ENCODE peak calls at places on chromosomes 13 and 19, in ten cellular contexts. R is breast epithelium, C is SK-N-SH, J is spleen, B is stomach, Z is GM12878, W is K562, Y is HL-60, A is suprapubic skin, Q is prostate gland. N is an unnamed sample.

GRCh38 chr19:15544970-15545369 is 36.6 kb downstream of the CYP4F22 start:
- DNase-seq in R (no peak), C (no peak), J (no peak), B (no peak), Z (no peak), W (peak), Y (no peak), A (no peak), Q (no peak), N (no peak)

GRCh38 chr13:62537593-62537992 is 1121.9 kb upstream of the PCDH20 start:
- DNase-seq in R (no peak), C (no peak), J (no peak), B (no peak), Z (no peak), W (no peak), Y (no peak), A (no peak), Q (no peak), N (no peak)

GRCh38 chr13:53143757-53144320 is 115.2 kb downstream of the OLFM4 start:
- DNase-seq in R (no peak), C (peak), J (no peak), B (no peak), Z (no peak), W (no peak), Y (no peak), A (no peak), Q (no peak), N (no peak)

GRCh38 chr19:4737955-4738580 is 14.4 kb upstream of the DPP9 start:
- DNase-seq in R (no peak), C (peak), J (no peak), B (no peak), Z (no peak), W (no peak), Y (no peak), A (no peak), Q (no peak), N (no peak)

GRCh38 chr19:54179921-54180452 is 7.0 kb upstream of the TMC4 start:
- DNase-seq in R (no peak), C (peak), J (peak), B (peak), Z (no peak), W (peak), Y (no peak), A (no peak), Q (no peak), N (no peak)

GRCh38 chr19:44746616-44746945 is 1.9 kb upstream of the BCL3 start:
- DNase-seq in R (no peak), C (no peak), J (no peak), B (no peak), Z (no peak), W (no peak), Y (no peak), A (no peak), Q (no peak), N (no peak)

GRCh38 chr19:19053508-19054314 is 10.1 kb upstream of the SLC25A42 start:
- DNase-seq in R (no peak), C (peak), J (peak), B (peak), Z (no peak), W (peak), Y (no peak), A (no peak), Q (peak), N (peak)

GRCh38 chr19:56720281-56720680 is 48.7 kb upstream of the ZNF835 start:
- DNase-seq in R (no peak), C (peak), J (no peak), B (no peak), Z (no peak), W (no peak), Y (no peak), A (no peak), Q (no peak), N (no peak)

GRCh38 chr13:110665491-110666254 is 40.2 kb downstream of the CARS2 start:
- DNase-seq in R (no peak), C (no peak), J (peak), B (no peak), Z (no peak), W (no peak), Y (no peak), A (no peak), Q (no peak), N (no peak)

GRCh38 chr13:43800828-43801227 is 14.1 kb upstream of the ENOX1 start:
- DNase-seq in R (no peak), C (no peak), J (no peak), B (no peak), Z (no peak), W (no peak), Y (no peak), A (no peak), Q (no peak), N (no peak)

GRCh38 chr13:95087746-95088305 is 213.4 kb downstream of the ABCC4 start:
- DNase-seq in R (no peak), C (no peak), J (no peak), B (no peak), Z (no peak), W (no peak), Y (peak), A (no peak), Q (no peak), N (no peak)

GRCh38 chr13:65034266-65034665 is 2195.9 kb downstream of the PCDH9 start:
- DNase-seq in R (no peak), C (peak), J (no peak), B (no peak), Z (no peak), W (no peak), Y (no peak), A (no peak), Q (no peak), N (no peak)

GRCh38 chr19:1070576-1070930 is 3.6 kb downstream of the ARHGAP45 start:
- DNase-seq in R (no peak), C (no peak), J (peak), B (no peak), Z (no peak), W (no peak), Y (no peak), A (no peak), Q (no peak), N (no peak)

GRCh38 chr19:1072371-1073015 is 5.5 kb downstream of the ARHGAP45 start:
- DNase-seq in R (no peak), C (no peak), J (no peak), B (no peak), Z (no peak), W (no peak), Y (no peak), A (no peak), Q (no peak), N (no peak)

GRCh38 chr19:1073063-1073955 is 6.3 kb downstream of the ARHGAP45 start:
- DNase-seq in R (no peak), C (no peak), J (no peak), B (no peak), Z (no peak), W (peak), Y (no peak), A (no peak), Q (no peak), N (no peak)

GRCh38 chr19:1069009-1069779 is 2.2 kb downstream of the ARHGAP45 start:
- DNase-seq in R (no peak), C (no peak), J (peak), B (peak), Z (no peak), W (no peak), Y (peak), A (peak), Q (no peak), N (peak)

DNA sequence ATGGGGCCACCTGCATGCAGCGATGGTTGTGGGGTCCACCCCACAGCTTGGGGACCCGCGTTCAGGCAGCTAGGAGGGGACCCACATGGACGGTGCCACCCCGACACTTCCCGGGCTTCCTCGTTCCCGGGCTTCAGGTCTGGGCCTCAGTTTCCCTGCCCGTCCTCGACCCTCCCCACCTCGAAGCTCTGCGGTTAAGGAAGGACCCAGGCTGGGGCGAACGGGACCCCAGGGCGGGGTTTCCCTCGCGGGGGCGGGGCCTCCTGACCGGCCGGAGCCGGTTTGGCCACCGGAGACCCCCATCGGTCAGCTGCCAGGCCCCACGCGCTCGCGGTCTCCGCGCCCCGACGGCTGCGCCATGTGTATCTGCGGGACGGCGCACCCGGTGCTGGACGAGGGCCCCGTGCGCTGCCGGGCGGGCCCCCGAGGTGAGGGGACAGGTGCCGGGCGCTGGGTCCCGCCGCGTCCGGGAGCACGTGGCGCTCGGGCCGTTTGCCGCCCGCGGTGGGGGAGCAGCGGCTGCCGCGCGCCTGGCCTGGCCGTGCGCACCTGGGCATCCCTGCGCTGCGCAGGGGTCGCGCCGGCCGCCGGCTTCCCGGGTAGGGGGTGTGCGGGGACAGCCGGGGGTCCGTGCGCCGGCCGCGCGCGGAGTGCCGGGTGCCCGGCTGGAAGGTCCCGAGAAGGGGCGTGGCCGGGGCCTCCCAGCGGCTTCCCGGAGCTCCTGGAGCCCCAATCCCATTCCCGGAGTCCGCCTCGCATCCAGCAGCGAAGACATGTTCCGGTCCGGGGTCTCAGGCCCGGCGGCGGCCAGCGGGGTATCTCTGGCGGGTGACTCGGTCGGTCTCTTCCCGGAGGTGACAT is 4.2 kb downstream of the ARHGAP45 start:
- DNase-seq in R (no peak), C (peak), J (peak), B (no peak), Z (no peak), W (no peak), Y (no peak), A (peak), Q (no peak), N (no peak)
- TF ChIP-seq POLR2AphosphoS5 in R (no peak), C (no peak), J (no peak), B (no peak), Z (no peak), W (no peak), Y (no peak), A (no peak), Q (no peak), N (no peak)

GRCh38 chr13:96178759-96179158 is 88.9 kb downstream of the HS6ST3 start:
- DNase-seq in R (no peak), C (no peak), J (no peak), B (no peak), Z (no peak), W (no peak), Y (no peak), A (no peak), Q (no peak), N (no peak)

GRCh38 chr13:96179309-96179708 is 89.4 kb downstream of the HS6ST3 start:
- DNase-seq in R (no peak), C (no peak), J (no peak), B (no peak), Z (no peak), W (no peak), Y (no peak), A (no peak), Q (no peak), N (no peak)

GRCh38 chr13:96181886-96182285 is 92.0 kb downstream of the HS6ST3 start:
- DNase-seq in R (no peak), C (no peak), J (no peak), B (no peak), Z (no peak), W (no peak), Y (no peak), A (no peak), Q (no peak), N (no peak)
- TF ChIP-seq POLR2AphosphoS5 in R (no peak), C (no peak), J (no peak), B (no peak), Z (no peak), W (no peak), Y (no peak), A (no peak), Q (no peak), N (no peak)

DNA sequence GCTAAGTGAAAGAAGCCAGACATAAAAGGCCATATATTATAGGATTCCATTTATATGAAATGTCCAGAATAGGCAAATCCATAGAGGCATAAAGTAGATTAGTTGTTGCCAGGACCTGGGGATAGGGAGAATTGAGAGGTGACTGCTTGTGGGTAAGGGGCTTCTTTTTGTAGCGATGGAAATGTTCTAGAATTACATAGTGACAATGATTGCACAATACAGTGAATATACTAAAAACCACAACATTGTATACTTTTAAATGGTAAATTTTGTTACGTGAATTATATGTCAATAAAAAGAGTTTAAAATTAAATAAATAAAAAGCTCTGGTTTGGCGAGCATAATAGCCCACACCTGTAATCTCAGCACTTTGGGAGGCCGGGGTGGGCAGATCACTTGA is 486.8 kb downstream of the KLF12 start:
- DNase-seq in R (no peak), C (no peak), J (no peak), B (no peak), Z (no peak), W (no peak), Y (no peak), A (no peak), Q (no peak), N (no peak)
- TF ChIP-seq POLR2AphosphoS5 in R (no peak), C (no peak), J (no peak), B (no peak), Z (no peak), W (no peak), Y (no peak), A (no peak), Q (no peak), N (no peak)

GRCh38 chr19:2474232-2475017 is 1.5 kb upstream of the GADD45B start:
- DNase-seq in R (peak), C (peak), J (peak), B (peak), Z (no peak), W (peak), Y (peak), A (peak), Q (peak), N (peak)
- TF ChIP-seq POLR2AphosphoS5 in R (peak), C (no peak), J (peak), B (peak), Z (no peak), W (no peak), Y (no peak), A (peak), Q (peak), N (no peak)

DNA sequence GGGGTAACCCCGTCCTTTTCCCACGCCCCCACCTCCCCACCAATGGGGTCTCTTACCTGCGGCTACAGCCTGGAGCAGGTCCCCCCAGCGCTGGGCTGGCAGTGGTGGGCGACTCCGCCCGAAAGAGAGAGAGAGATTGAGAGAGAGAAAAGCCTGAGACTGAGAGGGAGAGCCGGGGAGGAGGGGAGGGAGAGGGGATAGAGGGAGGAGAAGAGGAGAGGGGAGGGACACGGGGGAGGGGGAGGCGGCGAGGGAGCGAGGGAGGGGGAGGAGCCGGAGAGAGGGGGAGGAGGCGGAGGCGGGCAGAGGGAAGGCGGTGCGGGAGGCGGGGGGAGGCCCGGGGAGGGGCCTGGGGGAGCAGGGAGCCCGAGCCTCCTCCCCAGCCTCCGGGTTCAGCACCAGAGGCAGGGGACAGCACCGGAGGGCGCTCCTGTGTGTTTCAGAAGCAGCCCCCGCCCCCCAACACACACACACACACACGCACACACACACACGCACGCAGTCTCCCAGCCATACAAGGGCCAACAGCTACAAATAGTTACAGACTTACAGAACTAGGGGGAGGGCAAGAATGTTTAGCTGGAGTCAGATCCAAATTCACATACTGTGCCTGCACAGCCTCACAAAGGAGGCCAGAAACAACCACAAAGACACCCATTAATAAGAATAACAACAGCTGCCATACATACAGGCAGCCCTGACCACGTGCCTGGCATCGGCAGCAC is at the start of gene SLC8A2:
- DNase-seq in R (peak), C (peak), J (no peak), B (peak), Z (no peak), W (peak), Y (peak), A (no peak), Q (peak), N (no peak)
- TF ChIP-seq POLR2AphosphoS5 in R (no peak), C (no peak), J (no peak), B (no peak), Z (no peak), W (no peak), Y (no peak), A (no peak), Q (no peak), N (no peak)

GRCh38 chr13:103099894-103100293 is 33.7 kb upstream of the SLC10A2 start:
- DNase-seq in R (no peak), C (no peak), J (no peak), B (no peak), Z (no peak), W (no peak), Y (no peak), A (no peak), Q (no peak), N (no peak)
- TF ChIP-seq POLR2AphosphoS5 in R (no peak), C (no peak), J (no peak), B (no peak), Z (no peak), W (no peak), Y (no peak), A (no peak), Q (no peak), N (no peak)

DNA sequence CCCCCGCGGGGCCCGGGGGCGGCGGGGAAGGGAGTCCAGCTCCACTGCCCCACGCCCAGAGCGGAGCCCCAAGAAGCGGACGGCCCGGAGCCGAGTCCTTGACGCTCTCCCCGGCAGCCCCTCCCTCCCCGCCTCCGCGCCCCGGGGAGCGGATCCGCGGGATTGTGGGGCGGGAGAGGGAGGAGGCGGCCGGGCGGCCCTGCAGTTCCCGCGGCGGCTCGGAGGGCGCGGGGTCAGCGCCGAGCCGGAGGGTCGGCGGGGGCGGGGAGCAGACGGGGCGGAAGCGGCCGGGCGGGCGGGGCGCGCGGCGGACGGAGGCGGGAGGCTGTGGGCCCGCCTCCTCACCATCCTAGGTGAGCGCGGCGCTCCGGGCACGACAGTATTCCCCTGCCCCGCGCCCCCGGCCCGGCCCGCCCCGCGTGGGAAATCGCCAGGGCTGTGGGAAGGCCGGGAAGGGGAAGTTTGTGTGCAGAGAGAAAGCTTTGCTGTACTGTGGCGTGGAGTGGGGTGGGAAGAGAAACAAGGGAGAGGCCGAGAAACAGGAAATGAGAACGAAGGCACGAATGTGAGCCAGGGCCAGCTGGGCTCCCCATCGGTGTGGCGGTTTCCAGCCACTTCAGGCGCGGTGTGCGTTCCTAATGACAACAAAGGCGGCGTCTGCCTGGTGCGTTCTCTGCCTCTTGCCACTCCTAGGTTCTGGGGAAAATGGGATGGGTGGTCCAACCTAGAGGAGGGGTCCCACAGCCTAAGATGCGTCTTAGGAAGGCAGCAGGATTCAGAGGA is 1.3 kb upstream of the KLF12 start:
- DNase-seq in R (peak), C (peak), J (peak), B (peak), Z (peak), W (peak), Y (no peak), A (peak), Q (peak), N (peak)
- TF ChIP-seq POLR2AphosphoS5 in R (peak), C (no peak), J (peak), B (no peak), Z (no peak), W (no peak), Y (no peak), A (no peak), Q (no peak), N (peak)

DNA sequence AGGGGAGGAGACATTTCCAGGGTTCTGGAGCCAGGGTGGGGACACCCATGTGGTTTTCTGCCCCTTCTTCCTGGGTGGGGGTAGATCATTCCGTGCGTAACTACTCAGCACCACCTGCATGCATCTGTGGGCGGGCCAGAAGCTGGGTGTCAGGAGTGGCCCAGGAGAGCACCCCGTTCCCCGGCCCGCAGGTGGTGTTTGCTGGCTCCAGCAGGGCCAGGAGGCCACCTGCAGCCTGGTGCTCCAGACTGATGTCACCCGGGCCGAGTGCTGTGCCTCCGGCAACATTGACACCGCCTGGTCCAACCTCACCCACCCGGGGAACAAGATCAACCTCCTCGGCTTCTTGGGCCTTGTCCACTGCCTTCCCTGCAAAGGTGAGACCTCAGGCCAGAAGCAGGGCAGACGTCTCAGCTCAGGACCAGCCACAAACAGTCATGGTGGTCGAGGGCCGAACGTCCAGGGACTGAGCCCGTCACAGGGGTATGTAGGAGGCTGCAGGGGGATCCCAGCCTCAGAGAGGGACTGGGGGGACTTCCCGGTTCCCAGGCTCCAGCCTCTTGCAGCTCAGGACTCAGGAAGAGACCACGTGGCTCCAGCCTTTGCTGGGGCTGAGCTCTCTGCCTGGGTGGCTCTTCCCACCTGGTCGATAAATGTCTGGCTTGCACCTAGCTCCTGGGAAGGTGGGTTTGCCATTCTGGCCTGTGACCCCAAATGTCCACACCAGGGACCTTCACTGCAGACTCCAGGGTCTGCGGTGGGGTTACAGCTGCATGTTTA is 1.6 kb downstream of the FSTL3 start:
- DNase-seq in R (no peak), C (no peak), J (no peak), B (no peak), Z (no peak), W (no peak), Y (no peak), A (no peak), Q (no peak), N (no peak)
- TF ChIP-seq POLR2AphosphoS5 in R (no peak), C (no peak), J (no peak), B (no peak), Z (no peak), W (no peak), Y (no peak), A (no peak), Q (no peak), N (no peak)

GRCh38 chr13:97259787-97260641 is 37.9 kb downstream of the MBNL2 start:
- DNase-seq in R (no peak), C (no peak), J (no peak), B (no peak), Z (no peak), W (peak), Y (no peak), A (no peak), Q (no peak), N (no peak)
- TF ChIP-seq POLR2AphosphoS5 in R (peak), C (no peak), J (no peak), B (no peak), Z (no peak), W (peak), Y (no peak), A (no peak), Q (no peak), N (no peak)

N was measured in GM12892.